ENCODE peak calls at places on chromosome 13, in four cellular contexts. E is cardiac muscle cell, Z is GM23248, O is lower lobe of right lung. J is an unnamed sample.
A peak's percentile ranks its signal among the peaks of the same experiment; 100 is the strongest.

GRCh38 chr13:39527961-39528720 is 74.9 kb downstream of the LHFPL6 start:
- DNase-seq in O (no peak), Z (peak; percentile 97), E (no peak), J (peak; percentile 89)

GRCh38 chr13:80009760-80010159 is 331.2 kb downstream of the SPRY2 start:
- DNase-seq in O (no peak), Z (no peak), E (no peak), J (no peak)

GRCh38 chr13:112664501-112665203 is 25.2 kb upstream of the ATP11A start:
- DNase-seq in O (peak; percentile 36), E (no peak), Z (peak; percentile 39), J (no peak)

GRCh38 chr13:97429681-97430081 is 4.3 kb upstream of the RAP2A start:
- DNase-seq in E (no peak), Z (peak; percentile 88), O (no peak), J (peak; percentile 59)

GRCh38 chr13:94548382-94549240 is 47.3 kb downstream of the TGDS start:
- DNase-seq in E (peak; percentile 61), Z (peak; percentile 58), O (peak; percentile 71), J (no peak)

GRCh38 chr13:48562296-48563066 is 29.6 kb upstream of the RCBTB2 start:
- DNase-seq in Z (no peak), E (no peak), O (no peak), J (no peak)

GRCh38 chr13:48975101-48975925 is at the start of gene FNDC3A:
- DNase-seq in E (peak; percentile 88), Z (peak; percentile 77), O (peak; percentile 46), J (no peak)

GRCh38 chr13:98187155-98187726 is 10.2 kb upstream of the RNF113B start:
- DNase-seq in E (no peak), O (no peak), Z (no peak), J (no peak)

GRCh38 chr13:21826214-21827015 is 155.5 kb downstream of the FGF9 start:
- DNase-seq in O (no peak), Z (no peak), E (no peak), J (no peak)

GRCh38 chr13:49098198-49098597 is 121.9 kb upstream of the MLNR start:
- DNase-seq in O (no peak), Z (peak; percentile 93), E (no peak), J (peak; percentile 95)

GRCh38 chr13:68145852-68146251 is 915.7 kb upstream of the PCDH9 start:
- DNase-seq in O (no peak), Z (no peak), E (no peak), J (no peak)

GRCh38 chr13:73429691-73430090 is 370.9 kb downstream of the KLF5 start:
- DNase-seq in Z (peak; percentile 42), O (no peak), E (no peak), J (no peak)

GRCh38 chr13:49580980-49581680 is 4.2 kb downstream of the RCBTB1 start:
- DNase-seq in O (no peak), E (no peak), Z (no peak), J (no peak)

GRCh38 chr13:33730147-33730546 is 87.8 kb upstream of the RFC3 start:
- DNase-seq in O (no peak), Z (no peak), E (no peak), J (no peak)

GRCh38 chr13:37602743-37603381 is 4.3 kb upstream of the POSTN start:
- DNase-seq in O (no peak), Z (peak; percentile 70), E (peak; percentile 16), J (no peak)

GRCh38 chr13:45873491-45874360 is 22.2 kb upstream of the SIAH3 start:
- DNase-seq in Z (peak; percentile 48), E (no peak), O (no peak), J (no peak)

GRCh38 chr13:35714096-35714495 is 237.6 kb upstream of the MAB21L1 start:
- DNase-seq in Z (no peak), O (no peak), E (no peak), J (no peak)

GRCh38 chr13:54445453-54445852 is 1416.8 kb downstream of the OLFM4 start:
- DNase-seq in O (no peak), E (no peak), Z (no peak), J (no peak)

GRCh38 chr13:44451109-44451508 is 77.5 kb downstream of the SERP2 start:
- DNase-seq in E (no peak), O (no peak), Z (no peak), J (no peak)

GRCh38 chr13:70630247-70630646 is 522.0 kb upstream of the KLHL1 start:
- DNase-seq in E (no peak), Z (no peak), O (no peak), J (no peak)

GRCh38 chr13:44237276-44237767 is 136.3 kb upstream of the SERP2 start:
- DNase-seq in E (peak; percentile 40), O (no peak), Z (peak; percentile 98), J (peak; percentile 95)

GRCh38 chr13:99352351-99353271 is 45.4 kb upstream of the GPR183 start:
- DNase-seq in Z (no peak), E (no peak), O (no peak), J (no peak)
- H3K4me3 ChIP-seq in Z (no peak overlapping the region), E (no peak overlapping the region), O (no peak overlapping the region), J (no peak overlapping the region)

GRCh38 chr13:81116461-81117282 is 775.7 kb upstream of the SPRY2 start:
- DNase-seq in Z (no peak), O (no peak), E (no peak), J (no peak)
- H3K4me3 ChIP-seq in Z (no peak overlapping the region), O (no peak overlapping the region), E (no peak overlapping the region), J (no peak overlapping the region)

GRCh38 chr13:110302154-110302553 is 4.8 kb downstream of the COL4A1 start:
- DNase-seq in E (no peak), Z (no peak), O (no peak), J (no peak)

GRCh38 chr13:110302986-110303385 is 4.0 kb downstream of the COL4A1 start:
- DNase-seq in Z (no peak), O (no peak), E (no peak), J (no peak)

GRCh38 chr13:110304256-110304655 is 2.7 kb downstream of the COL4A1 start:
- DNase-seq in Z (peak; percentile 54), O (no peak), E (no peak), J (peak; percentile 65)

GRCh38 chr13:110305001-110305400 is 2.0 kb downstream of the COL4A1 start:
- DNase-seq in E (no peak), O (no peak), Z (no peak), J (no peak)

DNA sequence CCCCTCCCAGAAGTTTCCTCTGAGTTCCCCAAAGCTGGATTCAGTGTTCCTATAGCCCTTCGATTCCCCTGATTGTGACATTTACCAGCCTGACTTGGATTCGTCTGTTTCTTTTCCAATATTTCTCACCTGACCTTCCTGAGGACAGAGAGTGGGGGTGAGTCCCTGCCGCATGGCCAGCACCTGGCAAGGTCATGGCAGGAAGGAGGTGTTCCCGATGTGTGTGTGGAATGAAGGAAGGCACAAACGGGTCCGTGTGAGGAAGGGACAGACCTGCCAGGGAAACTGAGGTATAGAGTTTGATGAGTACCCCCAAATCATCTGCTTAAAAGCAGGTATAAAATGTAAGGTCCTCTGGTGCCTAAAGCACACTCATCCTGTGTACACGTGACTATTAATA is 3.3 kb downstream of the COL4A1 start:
- DNase-seq in O (no peak), E (no peak), Z (no peak), J (no peak)
- H3K4me3 ChIP-seq in O (no peak overlapping the region), E (no peak overlapping the region), Z (no peak overlapping the region), J (no peak overlapping the region)

GRCh38 chr13:25847145-25847544 is 204.7 kb downstream of the SHISA2 start:
- DNase-seq in E (no peak), Z (no peak), O (no peak), J (no peak)
- H3K4me3 ChIP-seq in E (no peak overlapping the region), Z (no peak overlapping the region), O (no peak overlapping the region), J (no peak overlapping the region)

GRCh38 chr13:41313659-41314197 is 2.7 kb downstream of the NAA16 start:
- DNase-seq in E (no peak), O (no peak), Z (no peak), J (no peak)
- H3K4me3 ChIP-seq in E (peak overlapping the region; percentile 92), O (no peak overlapping the region), Z (peak overlapping the region; percentile 93), J (peak overlapping the region; percentile 81)

GRCh38 chr13:32428581-32429072 is 697 bp upstream of the N4BP2L1 start:
- DNase-seq in O (no peak), Z (peak; percentile 22), E (no peak), J (no peak)
- H3K4me3 ChIP-seq in O (peak overlapping the region; percentile 80), Z (peak overlapping the region; percentile 70), E (peak overlapping the region; percentile 78), J (peak overlapping the region; percentile 62)

GRCh38 chr13:29429496-29429895 is 166.0 kb downstream of the SLC7A1 start:
- DNase-seq in Z (peak; percentile 64), O (no peak), E (no peak), J (no peak)
- H3K4me3 ChIP-seq in Z (peak overlapping the region; percentile 75), O (no peak overlapping the region), E (peak overlapping the region; percentile 81), J (no peak overlapping the region)

GRCh38 chr13:30172593-30173300 is 134.6 kb downstream of the KATNAL1 start:
- DNase-seq in Z (peak; percentile 42), O (no peak), E (no peak), J (no peak)
- H3K4me3 ChIP-seq in Z (no peak overlapping the region), O (no peak overlapping the region), E (no peak overlapping the region), J (no peak overlapping the region)

GRCh38 chr13:102693781-102694180 is 1.1 kb downstream of the METTL21C start:
- DNase-seq in Z (peak; percentile 44), O (no peak), E (no peak), J (no peak)
- H3K4me3 ChIP-seq in Z (no peak overlapping the region), O (no peak overlapping the region), E (no peak overlapping the region), J (no peak overlapping the region)

GRCh38 chr13:55728229-55728628 is 1412.5 kb upstream of the PRR20A start:
- DNase-seq in Z (no peak), E (no peak), O (no peak), J (no peak)
- H3K4me3 ChIP-seq in Z (no peak overlapping the region), E (no peak overlapping the region), O (no peak overlapping the region), J (no peak overlapping the region)